ENCODE peak calls at places on chromosomes 6 and 20, in six cellular contexts. One of them, this sample, is unnamed. For H3K36me3, the result is how much of the 10 kb centered on the place peaks cover.

GRCh38 chr6:140921366-140922226 is 1211.1 kb upstream of the GJE1 start:
- DNase-seq in lung: no peak
- DNase-seq in heart right ventricle: no peak
- DNase-seq in psoas muscle: no peak
- DNase-seq in tibial nerve: no peak
- DNase-seq in GM23338: peak
- DNase-seq in this sample: peak

GRCh38 chr6:36724514-36725385 is 27.1 kb downstream of the RAB44 start:
- DNase-seq in lung: peak
- DNase-seq in heart right ventricle: peak
- DNase-seq in psoas muscle: peak
- DNase-seq in tibial nerve: peak
- DNase-seq in GM23338: peak
- DNase-seq in this sample: peak

GRCh38 chr6:20542927-20543602 is 8.8 kb downstream of the CDKAL1 start:
- DNase-seq in lung: no peak
- DNase-seq in heart right ventricle: no peak
- DNase-seq in psoas muscle: no peak
- DNase-seq in tibial nerve: no peak
- DNase-seq in GM23338: no peak
- DNase-seq in this sample: peak

GRCh38 chr20:46102940-46103339 is 13.2 kb upstream of the NCOA5 start:
- DNase-seq in lung: no peak
- DNase-seq in heart right ventricle: no peak
- DNase-seq in psoas muscle: no peak
- DNase-seq in tibial nerve: no peak
- DNase-seq in GM23338: no peak
- DNase-seq in this sample: no peak

GRCh38 chr6:21935561-21936028 is 342.0 kb downstream of the SOX4 start:
- DNase-seq in lung: peak
- DNase-seq in heart right ventricle: no peak
- DNase-seq in psoas muscle: no peak
- DNase-seq in tibial nerve: no peak
- DNase-seq in GM23338: peak
- DNase-seq in this sample: no peak

GRCh38 chr6:156957931-156958547 is 180.9 kb downstream of the ARID1B start:
- DNase-seq in lung: no peak
- DNase-seq in heart right ventricle: no peak
- DNase-seq in psoas muscle: no peak
- DNase-seq in tibial nerve: no peak
- DNase-seq in GM23338: no peak
- DNase-seq in this sample: no peak

GRCh38 chr6:140382351-140382750 is 1007.9 kb upstream of the CITED2 start:
- DNase-seq in lung: no peak
- DNase-seq in heart right ventricle: no peak
- DNase-seq in psoas muscle: no peak
- DNase-seq in tibial nerve: no peak
- DNase-seq in GM23338: no peak
- DNase-seq in this sample: no peak

GRCh38 chr6:90584636-90585255 is 2.1 kb downstream of the MAP3K7 start:
- DNase-seq in lung: no peak
- DNase-seq in heart right ventricle: no peak
- DNase-seq in psoas muscle: no peak
- DNase-seq in tibial nerve: no peak
- DNase-seq in GM23338: no peak
- DNase-seq in this sample: no peak

GRCh38 chr20:61940976-61941720 is 124.5 kb downstream of the TAF4 start:
- DNase-seq in lung: no peak
- DNase-seq in heart right ventricle: no peak
- DNase-seq in psoas muscle: no peak
- DNase-seq in tibial nerve: no peak
- DNase-seq in GM23338: no peak
- DNase-seq in this sample: no peak

GRCh38 chr20:51121272-51121671 is 98.4 kb upstream of the KCNG1 start:
- DNase-seq in lung: no peak
- DNase-seq in heart right ventricle: no peak
- DNase-seq in psoas muscle: no peak
- DNase-seq in tibial nerve: no peak
- DNase-seq in GM23338: no peak
- DNase-seq in this sample: no peak

GRCh38 chr6:26502169-26502568 is 2.1 kb downstream of the BTN1A1 start:
- DNase-seq in lung: no peak
- DNase-seq in heart right ventricle: no peak
- DNase-seq in psoas muscle: no peak
- DNase-seq in tibial nerve: no peak
- DNase-seq in GM23338: no peak
- DNase-seq in this sample: no peak

GRCh38 chr20:24718696-24719095 is 230.4 kb upstream of the CST7 start:
- DNase-seq in lung: peak
- DNase-seq in heart right ventricle: no peak
- DNase-seq in psoas muscle: no peak
- DNase-seq in tibial nerve: no peak
- DNase-seq in GM23338: no peak
- DNase-seq in this sample: no peak

GRCh38 chr20:51481311-51481997 is 61.1 kb downstream of the NFATC2 start:
- DNase-seq in lung: no peak
- DNase-seq in heart right ventricle: no peak
- DNase-seq in psoas muscle: no peak
- DNase-seq in tibial nerve: no peak
- DNase-seq in GM23338: no peak
- DNase-seq in this sample: no peak

GRCh38 chr20:53692465-53693067 is 98.9 kb upstream of the ZNF217 start:
- DNase-seq in lung: peak
- DNase-seq in heart right ventricle: peak
- DNase-seq in psoas muscle: peak
- DNase-seq in tibial nerve: peak
- DNase-seq in GM23338: no peak
- DNase-seq in this sample: no peak

GRCh38 chr6:154450498-154450897 is 60.0 kb downstream of the CNKSR3 start:
- DNase-seq in lung: no peak
- DNase-seq in heart right ventricle: no peak
- DNase-seq in psoas muscle: no peak
- DNase-seq in tibial nerve: no peak
- DNase-seq in GM23338: no peak
- DNase-seq in this sample: no peak

GRCh38 chr6:167907837-167908681 is 81.3 kb downstream of the AFDN start:
- DNase-seq in lung: no peak
- DNase-seq in heart right ventricle: no peak
- DNase-seq in psoas muscle: no peak
- DNase-seq in tibial nerve: peak
- DNase-seq in GM23338: peak
- DNase-seq in this sample: no peak

GRCh38 chr20:63553933-63554290 is at the start of gene FNDC11:
- DNase-seq in lung: no peak
- DNase-seq in heart right ventricle: peak
- DNase-seq in psoas muscle: peak
- DNase-seq in tibial nerve: no peak
- DNase-seq in GM23338: peak
- DNase-seq in this sample: no peak

GRCh38 chr20:63552481-63553249 is 1.3 kb upstream of the FNDC11 start:
- DNase-seq in lung: no peak
- DNase-seq in heart right ventricle: no peak
- DNase-seq in psoas muscle: no peak
- DNase-seq in tibial nerve: no peak
- DNase-seq in GM23338: peak
- DNase-seq in this sample: no peak

GRCh38 chr20:63553251-63553932 is 567 bp upstream of the FNDC11 start:
- DNase-seq in lung: peak
- DNase-seq in heart right ventricle: peak
- DNase-seq in psoas muscle: peak
- DNase-seq in tibial nerve: peak
- DNase-seq in GM23338: peak
- DNase-seq in this sample: no peak

GRCh38 chr20:63555661-63556381 is 1.9 kb downstream of the FNDC11 start:
- DNase-seq in lung: no peak
- DNase-seq in heart right ventricle: no peak
- DNase-seq in psoas muscle: no peak
- DNase-seq in tibial nerve: no peak
- DNase-seq in GM23338: no peak
- DNase-seq in this sample: no peak

DNA sequence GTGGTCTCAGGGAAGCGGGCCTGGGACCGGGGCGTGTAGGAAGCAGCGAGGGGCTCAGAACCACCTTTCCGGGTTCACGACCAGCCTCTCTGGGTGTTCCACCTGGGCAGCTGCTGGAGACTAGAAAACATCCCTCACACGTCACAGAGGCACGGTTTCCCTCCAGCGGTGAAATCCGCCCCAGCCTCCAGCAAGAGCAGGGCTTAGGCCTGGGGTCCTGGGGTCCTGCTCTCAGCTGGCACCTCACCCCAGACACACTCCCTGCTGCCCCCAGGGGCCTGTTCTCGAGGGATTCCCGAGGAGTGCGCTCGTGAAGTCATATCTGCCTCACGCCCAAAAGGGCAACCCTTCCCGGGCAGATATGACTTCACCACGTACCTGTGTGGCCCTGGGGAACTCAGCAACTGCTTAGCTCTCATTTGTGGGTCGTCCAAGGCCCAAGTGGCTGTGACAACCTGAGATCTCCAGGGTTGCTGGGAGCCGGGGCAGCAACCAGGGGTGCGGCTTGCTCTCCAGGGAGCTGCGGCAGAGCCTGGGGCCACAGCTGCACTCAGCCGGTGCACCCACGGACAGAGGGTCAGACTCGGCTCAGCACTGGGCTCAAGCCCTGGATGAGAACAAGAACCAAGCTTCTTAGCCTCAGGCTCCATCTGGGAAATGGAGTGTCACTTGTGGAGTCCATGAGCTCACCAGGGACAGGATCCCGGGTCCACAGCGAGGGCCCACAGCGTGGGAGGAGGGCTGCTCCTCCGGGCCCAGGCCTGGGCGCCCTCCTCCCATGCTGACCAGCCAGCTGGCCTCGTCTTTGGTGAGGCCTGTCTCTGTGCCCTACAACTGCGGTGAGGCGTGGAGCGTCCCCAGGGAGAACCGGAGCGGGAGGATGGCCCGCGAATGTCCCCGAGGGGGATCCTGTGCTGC is 661 bp downstream of the FNDC11 start:
- DNase-seq in lung: no peak
- DNase-seq in heart right ventricle: no peak
- DNase-seq in psoas muscle: no peak
- DNase-seq in tibial nerve: no peak
- DNase-seq in GM23338: peak
- DNase-seq in this sample: no peak
- H3K4me3 ChIP-seq in lung: no peak
- H3K4me3 ChIP-seq in heart right ventricle: peak
- H3K4me3 ChIP-seq in psoas muscle: peak
- H3K4me3 ChIP-seq in tibial nerve: peak
- H3K4me3 ChIP-seq in GM23338: peak
- H3K4me3 ChIP-seq in this sample: peak

GRCh38 chr6:48476257-48476656 is 365.3 kb upstream of the PTCHD4 start:
- DNase-seq in lung: no peak
- DNase-seq in heart right ventricle: no peak
- DNase-seq in psoas muscle: no peak
- DNase-seq in tibial nerve: no peak
- DNase-seq in GM23338: peak
- DNase-seq in this sample: peak
- TF ChIP-seq CTCF in lung: no peak
- TF ChIP-seq CTCF in heart right ventricle: no peak
- TF ChIP-seq CTCF in psoas muscle: no peak
- TF ChIP-seq CTCF in tibial nerve: no peak
- TF ChIP-seq CTCF in GM23338: peak
- TF ChIP-seq CTCF in this sample: peak

GRCh38 chr20:63885264-63886053 is 9.5 kb upstream of the DNAJC5 start:
- DNase-seq in lung: no peak
- DNase-seq in heart right ventricle: no peak
- DNase-seq in psoas muscle: no peak
- DNase-seq in tibial nerve: no peak
- DNase-seq in GM23338: no peak
- DNase-seq in this sample: no peak
- H3K36me3 ChIP-seq in lung: half or more
- H3K36me3 ChIP-seq in heart right ventricle: half or more
- H3K36me3 ChIP-seq in psoas muscle: under half
- H3K36me3 ChIP-seq in tibial nerve: under half
- H3K36me3 ChIP-seq in GM23338: under half
- H3K36me3 ChIP-seq in this sample: under half

DNA sequence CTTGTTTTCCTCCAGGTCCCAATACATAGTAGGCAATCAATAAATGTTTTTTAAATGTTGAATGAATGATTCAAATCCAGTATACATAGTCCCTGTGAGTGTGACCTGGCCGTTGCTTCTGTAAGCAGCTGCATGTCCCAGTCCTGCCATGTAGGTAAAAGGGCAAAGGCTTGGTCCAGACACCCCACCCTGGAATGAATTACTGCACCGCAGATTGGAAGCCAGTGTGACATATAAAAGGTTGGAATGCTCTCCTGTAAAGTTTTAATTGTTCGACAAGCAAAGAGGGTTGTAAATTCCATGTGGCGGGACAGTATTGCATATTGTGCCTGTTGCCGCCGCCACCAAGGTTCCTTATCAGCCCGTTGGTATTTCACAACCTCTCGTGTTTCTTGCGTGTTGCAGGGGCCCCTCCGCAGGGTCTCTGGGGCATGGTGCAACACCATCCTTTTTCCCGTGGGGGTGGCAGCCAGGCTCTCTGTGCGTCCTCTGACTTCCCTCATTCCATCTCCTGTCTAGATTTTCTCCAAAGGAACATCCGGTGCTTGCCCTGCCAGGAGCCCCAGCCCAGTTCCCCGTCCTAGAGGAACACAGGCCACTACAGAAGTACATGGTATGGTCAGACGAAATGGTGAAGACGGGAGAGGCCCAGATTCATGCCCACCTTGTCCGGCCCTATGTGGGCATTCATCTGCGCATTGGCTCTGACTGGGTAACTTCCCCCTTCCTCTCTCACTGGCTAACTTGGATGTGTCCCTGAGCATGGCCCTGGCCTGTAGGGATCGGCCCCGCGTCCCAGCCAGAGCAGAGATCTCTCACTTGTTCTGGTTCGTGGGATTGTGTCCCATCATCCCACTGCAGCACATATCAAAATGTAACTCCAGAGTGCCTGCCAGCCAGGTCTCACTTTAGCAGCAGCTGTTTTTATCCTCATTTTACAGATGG is 20.3 kb downstream of the POFUT1 start:
- DNase-seq in lung: peak
- DNase-seq in heart right ventricle: peak
- DNase-seq in psoas muscle: no peak
- DNase-seq in tibial nerve: no peak
- DNase-seq in GM23338: no peak
- DNase-seq in this sample: no peak
- H3K4me3 ChIP-seq in lung: no peak
- H3K4me3 ChIP-seq in heart right ventricle: peak
- H3K4me3 ChIP-seq in psoas muscle: peak
- H3K4me3 ChIP-seq in tibial nerve: no peak
- H3K4me3 ChIP-seq in GM23338: no peak
- H3K4me3 ChIP-seq in this sample: no peak